ENCODE peak calls at places on chromosome X, in seven cellular contexts. Y, I, M, U, K, O and T are unnamed samples.

GRCh38 chrX:129771266-129771995 is 8.3 kb upstream of the SASH3 start:
- DNase-seq in O (no peak), Y (no peak), I (no peak), U (peak; percentile 50), M (no peak), K (no peak), T (no peak)

GRCh38 chrX:134480061-134480460 is 20.1 kb downstream of the HPRT1 start:
- DNase-seq in Y (no peak), O (no peak), U (no peak), I (no peak), K (no peak), M (no peak), T (no peak)

GRCh38 chrX:107454302-107454701 is 4.8 kb downstream of the FRMPD3 start:
- DNase-seq in M (peak; percentile 16), Y (no peak), K (no peak), I (no peak), U (peak; percentile 49), O (no peak), T (no peak)

GRCh38 chrX:9166566-9166909 is 132.6 kb upstream of the FAM9B start:
- DNase-seq in O (no peak), M (peak; percentile 46), U (no peak), K (no peak), I (no peak), Y (no peak), T (no peak)

GRCh38 chrX:120453985-120454384 is 15.1 kb downstream of the LAMP2 start:
- DNase-seq in K (no peak), U (no peak), O (no peak), I (no peak), M (no peak), Y (no peak), T (no peak)

GRCh38 chrX:122046226-122046625 is 998.8 kb downstream of the GLUD2 start:
- DNase-seq in M (no peak), I (no peak), Y (no peak), O (no peak), K (no peak), U (no peak), T (no peak)

GRCh38 chrX:45762699-45763647 is 562.3 kb upstream of the DIPK2B start:
- DNase-seq in Y (no peak), I (no peak), U (no peak), O (no peak), K (no peak), M (no peak), T (no peak)

GRCh38 chrX:30741545-30741944 is 88.3 kb downstream of the GK start:
- DNase-seq in O (no peak), M (no peak), Y (no peak), U (no peak), I (no peak), K (no peak), T (no peak)

GRCh38 chrX:101659601-101660063 is at the start of gene ARMCX2:
- DNase-seq in K (no peak), Y (peak; percentile 32), U (no peak), M (no peak), O (peak; percentile 59), I (no peak), T (no peak)

GRCh38 chrX:39196192-39197102 is 395.2 kb downstream of the MID1IP1 start:
- DNase-seq in K (no peak), I (no peak), M (peak; percentile 34), Y (no peak), U (peak; percentile 16), O (no peak), T (peak; percentile 60)

GRCh38 chrX:29627833-29628232 is 587.5 kb upstream of the MAGEB2 start:
- DNase-seq in U (no peak), M (no peak), I (no peak), K (no peak), Y (no peak), O (no peak), T (no peak)

GRCh38 chrX:13092455-13092941 is 48.1 kb upstream of the FAM9C start:
- DNase-seq in K (peak; percentile 38), Y (no peak), U (peak; percentile 85), O (peak; percentile 61), M (peak; percentile 48), I (peak; percentile 72), T (peak; percentile 76)

GRCh38 chrX:21856504-21856903 is 717 bp downstream of the YY2 start:
- DNase-seq in I (no peak), M (no peak), K (no peak), O (no peak), U (no peak), Y (no peak), T (no peak)

GRCh38 chrX:108131471-108131870 is 39.9 kb downstream of the ATG4A start:
- DNase-seq in Y (no peak), U (no peak), O (no peak), K (no peak), M (no peak), I (no peak), T (no peak)

GRCh38 chrX:133493366-133493765 is 78.1 kb upstream of the GPC4 start:
- DNase-seq in O (no peak), M (no peak), K (no peak), U (no peak), Y (no peak), I (no peak), T (no peak)

GRCh38 chrX:155767101-155767878 is 113.9 kb upstream of the VAMP7 start:
- DNase-seq in M (peak; percentile 63), K (no peak), Y (peak; percentile 40), O (peak; percentile 53), I (no peak), U (peak; percentile 5), T (peak; percentile 12)

GRCh38 chrX:129785160-129785947 is 5.6 kb downstream of the SASH3 start:
- DNase-seq in M (no peak), Y (no peak), I (no peak), O (no peak), U (no peak), K (no peak), T (no peak)

GRCh38 chrX:1587161-1587560 is 4.2 kb upstream of the AKAP17A start:
- DNase-seq in U (no peak), M (no peak), K (no peak), O (no peak), I (no peak), Y (no peak), T (peak; percentile 8)

GRCh38 chrX:44058339-44058738 is 85.1 kb upstream of the NDP start:
- DNase-seq in O (no peak), K (no peak), U (no peak), M (no peak), Y (no peak), I (no peak), T (no peak)

GRCh38 chrX:96407501-96407900 is 277.1 kb upstream of the DIAPH2 start:
- DNase-seq in O (peak; percentile 6), U (no peak), I (no peak), M (peak; percentile 11), K (no peak), Y (no peak), T (no peak)

GRCh38 chrX:154098551-154098950 is 1.0 kb upstream of the MECP2 start:
- DNase-seq in U (no peak), K (no peak), Y (no peak), I (no peak), O (no peak), M (no peak), T (no peak)

GRCh38 chrX:115233497-115234219 is at the start of gene LRCH2:
- DNase-seq in Y (peak; percentile 49), U (no peak), O (no peak), I (no peak), K (no peak), M (no peak), T (no peak)

GRCh38 chrX:103919336-103919682 is 43.1 kb upstream of the TMSB15B start:
- DNase-seq in M (peak; percentile 15), Y (no peak), K (no peak), I (peak; percentile 2), O (peak; percentile 31), U (peak; percentile 16), T (no peak)

GRCh38 chrX:140710710-140711109 is 1.2 kb downstream of the LINC00632 start:
- DNase-seq in O (peak; percentile 88), U (no peak), I (no peak), Y (no peak), K (no peak), M (no peak), T (no peak)

GRCh38 chrX:119606508-119607389 is 525 bp upstream of the NKRF start:
- DNase-seq in Y (no peak), K (no peak), O (peak; percentile 90), U (no peak), M (no peak), I (no peak), T (no peak)

GRCh38 chrX:140933056-140933455 is 69.3 kb upstream of the SPANXB1 start:
- DNase-seq in K (no peak), Y (no peak), U (no peak), M (no peak), O (no peak), I (no peak), T (no peak)